ENCODE peak calls at places on chromosomes 5 and 9, in five cellular contexts. One of them, this sample, is unnamed.

GRCh38 chr9:122562134-122562760 is 9.3 kb downstream of the OR1N2 start:
- DNase-seq in endothelial cell: no peak
- DNase-seq in effector memory CD4-positive, alpha-beta T cell: no peak
- DNase-seq in T-helper 22 cell: no peak
- DNase-seq in kidney epithelial cell: no peak
- DNase-seq in this sample: no peak

GRCh38 chr9:109504689-109505088 is 6.6 kb upstream of the PTPN3 start:
- DNase-seq in endothelial cell: no peak
- DNase-seq in T-helper 22 cell: no peak
- DNase-seq in effector memory CD4-positive, alpha-beta T cell: no peak
- DNase-seq in kidney epithelial cell: no peak
- DNase-seq in this sample: no peak

GRCh38 chr5:11853140-11853539 is 51.1 kb downstream of the CTNND2 start:
- DNase-seq in T-helper 22 cell: no peak
- DNase-seq in endothelial cell: no peak
- DNase-seq in kidney epithelial cell: no peak
- DNase-seq in effector memory CD4-positive, alpha-beta T cell: no peak
- DNase-seq in this sample: no peak

GRCh38 chr9:124652203-124652992 is 118.7 kb downstream of the NR6A1 start:
- DNase-seq in kidney epithelial cell: peak; percentile 81
- DNase-seq in T-helper 22 cell: no peak
- DNase-seq in endothelial cell: no peak
- DNase-seq in effector memory CD4-positive, alpha-beta T cell: no peak
- DNase-seq in this sample: no peak

GRCh38 chr5:65481171-65481575 is 547 bp downstream of the ADAMTS6 start:
- DNase-seq in endothelial cell: no peak
- DNase-seq in effector memory CD4-positive, alpha-beta T cell: no peak
- DNase-seq in T-helper 22 cell: no peak
- DNase-seq in kidney epithelial cell: no peak
- DNase-seq in this sample: no peak

GRCh38 chr5:28310696-28311095 is 1272.3 kb upstream of the CDH9 start:
- DNase-seq in effector memory CD4-positive, alpha-beta T cell: no peak
- DNase-seq in kidney epithelial cell: no peak
- DNase-seq in T-helper 22 cell: no peak
- DNase-seq in endothelial cell: no peak
- DNase-seq in this sample: no peak

GRCh38 chr9:4422495-4422894 is 67.8 kb upstream of the SLC1A1 start:
- DNase-seq in effector memory CD4-positive, alpha-beta T cell: no peak
- DNase-seq in kidney epithelial cell: no peak
- DNase-seq in T-helper 22 cell: no peak
- DNase-seq in endothelial cell: no peak
- DNase-seq in this sample: no peak

GRCh38 chr5:17132444-17133083 is 84.9 kb upstream of the BASP1 start:
- DNase-seq in kidney epithelial cell: no peak
- DNase-seq in effector memory CD4-positive, alpha-beta T cell: no peak
- DNase-seq in T-helper 22 cell: no peak
- DNase-seq in endothelial cell: no peak
- DNase-seq in this sample: no peak

GRCh38 chr9:133956520-133957076 is 35.5 kb downstream of the VAV2 start:
- DNase-seq in effector memory CD4-positive, alpha-beta T cell: no peak
- DNase-seq in T-helper 22 cell: no peak
- DNase-seq in kidney epithelial cell: no peak
- DNase-seq in endothelial cell: peak; percentile 45
- DNase-seq in this sample: no peak

GRCh38 chr5:160792281-160792680 is 59.7 kb downstream of the ATP10B start:
- DNase-seq in kidney epithelial cell: no peak
- DNase-seq in T-helper 22 cell: no peak
- DNase-seq in effector memory CD4-positive, alpha-beta T cell: no peak
- DNase-seq in endothelial cell: no peak
- DNase-seq in this sample: no peak

GRCh38 chr5:33317271-33317670 is 123.5 kb upstream of the TARS1 start:
- DNase-seq in effector memory CD4-positive, alpha-beta T cell: no peak
- DNase-seq in endothelial cell: no peak
- DNase-seq in T-helper 22 cell: no peak
- DNase-seq in kidney epithelial cell: no peak
- DNase-seq in this sample: no peak

GRCh38 chr5:116576043-116576713 is 1.6 kb upstream of the SEMA6A start:
- DNase-seq in T-helper 22 cell: no peak
- DNase-seq in effector memory CD4-positive, alpha-beta T cell: no peak
- DNase-seq in kidney epithelial cell: no peak
- DNase-seq in endothelial cell: peak; percentile 91
- DNase-seq in this sample: peak; percentile 73

GRCh38 chr5:55176176-55176818 is 3.3 kb upstream of the CDC20B start:
- DNase-seq in endothelial cell: peak; percentile 59
- DNase-seq in kidney epithelial cell: no peak
- DNase-seq in effector memory CD4-positive, alpha-beta T cell: no peak
- DNase-seq in T-helper 22 cell: no peak
- DNase-seq in this sample: no peak

GRCh38 chr5:132947661-132948060 is 15.8 kb downstream of the AFF4 start:
- DNase-seq in kidney epithelial cell: no peak
- DNase-seq in effector memory CD4-positive, alpha-beta T cell: no peak
- DNase-seq in T-helper 22 cell: no peak
- DNase-seq in endothelial cell: no peak
- DNase-seq in this sample: no peak

GRCh38 chr9:977361-978116 is 1.1 kb downstream of the DMRT3 start:
- DNase-seq in endothelial cell: peak; percentile 37
- DNase-seq in effector memory CD4-positive, alpha-beta T cell: no peak
- DNase-seq in T-helper 22 cell: no peak
- DNase-seq in kidney epithelial cell: no peak
- DNase-seq in this sample: no peak

GRCh38 chr5:6758201-6758600 is 45.0 kb downstream of the TENT4A start:
- DNase-seq in effector memory CD4-positive, alpha-beta T cell: no peak
- DNase-seq in endothelial cell: no peak
- DNase-seq in T-helper 22 cell: no peak
- DNase-seq in kidney epithelial cell: no peak
- DNase-seq in this sample: no peak

GRCh38 chr9:129852575-129852974 is 17.3 kb downstream of the USP20 start:
- DNase-seq in endothelial cell: no peak
- DNase-seq in T-helper 22 cell: no peak
- DNase-seq in kidney epithelial cell: no peak
- DNase-seq in effector memory CD4-positive, alpha-beta T cell: no peak
- DNase-seq in this sample: no peak

GRCh38 chr9:108617661-108618060 is 238.1 kb downstream of the ACTL7B start:
- DNase-seq in kidney epithelial cell: no peak
- DNase-seq in effector memory CD4-positive, alpha-beta T cell: no peak
- DNase-seq in endothelial cell: no peak
- DNase-seq in T-helper 22 cell: no peak
- DNase-seq in this sample: no peak

GRCh38 chr9:134813841-134814240 is 66.8 kb upstream of the FCN2 start:
- DNase-seq in T-helper 22 cell: no peak
- DNase-seq in endothelial cell: no peak
- DNase-seq in effector memory CD4-positive, alpha-beta T cell: no peak
- DNase-seq in kidney epithelial cell: no peak
- DNase-seq in this sample: no peak

GRCh38 chr5:91281409-91281808 is 101.7 kb downstream of the ARRDC3 start:
- DNase-seq in endothelial cell: no peak
- DNase-seq in T-helper 22 cell: no peak
- DNase-seq in kidney epithelial cell: peak; percentile 93
- DNase-seq in effector memory CD4-positive, alpha-beta T cell: no peak
- DNase-seq in this sample: no peak

GRCh38 chr5:60210810-60211209 is 317.3 kb upstream of the PDE4D start:
- DNase-seq in kidney epithelial cell: no peak
- DNase-seq in endothelial cell: no peak
- DNase-seq in effector memory CD4-positive, alpha-beta T cell: no peak
- DNase-seq in T-helper 22 cell: no peak
- DNase-seq in this sample: no peak

GRCh38 chr5:50547303-50547702 is 106.2 kb upstream of the EMB start:
- DNase-seq in T-helper 22 cell: no peak
- DNase-seq in kidney epithelial cell: no peak
- DNase-seq in effector memory CD4-positive, alpha-beta T cell: no peak
- DNase-seq in endothelial cell: no peak
- DNase-seq in this sample: no peak

GRCh38 chr9:112041536-112042243 is 133.4 kb downstream of the SUSD1 start:
- DNase-seq in T-helper 22 cell: no peak
- DNase-seq in effector memory CD4-positive, alpha-beta T cell: no peak
- DNase-seq in kidney epithelial cell: peak; percentile 100
- DNase-seq in endothelial cell: no peak
- DNase-seq in this sample: no peak

GRCh38 chr9:87725900-87726709 is at the start of gene CTSL:
- DNase-seq in endothelial cell: peak; percentile 78
- DNase-seq in T-helper 22 cell: peak; percentile 4
- DNase-seq in kidney epithelial cell: no peak
- DNase-seq in effector memory CD4-positive, alpha-beta T cell: peak; percentile 16
- DNase-seq in this sample: peak; percentile 92

GRCh38 chr5:7398596-7399260 is 2.8 kb downstream of the ADCY2 start:
- DNase-seq in T-helper 22 cell: no peak
- DNase-seq in endothelial cell: no peak
- DNase-seq in kidney epithelial cell: no peak
- DNase-seq in effector memory CD4-positive, alpha-beta T cell: no peak
- DNase-seq in this sample: no peak

GRCh38 chr9:76591256-76591950 is 132.4 kb downstream of the GCNT1 start:
- DNase-seq in endothelial cell: no peak
- DNase-seq in T-helper 22 cell: no peak
- DNase-seq in effector memory CD4-positive, alpha-beta T cell: no peak
- DNase-seq in kidney epithelial cell: no peak
- DNase-seq in this sample: no peak

GRCh38 chr5:117486291-117486690 is 911.7 kb upstream of the SEMA6A start:
- DNase-seq in kidney epithelial cell: no peak
- DNase-seq in effector memory CD4-positive, alpha-beta T cell: no peak
- DNase-seq in endothelial cell: no peak
- DNase-seq in T-helper 22 cell: no peak
- DNase-seq in this sample: no peak

GRCh38 chr5:120789918-120790714 is 326.0 kb downstream of the PRR16 start:
- DNase-seq in kidney epithelial cell: no peak
- DNase-seq in effector memory CD4-positive, alpha-beta T cell: no peak
- DNase-seq in T-helper 22 cell: no peak
- DNase-seq in endothelial cell: no peak
- DNase-seq in this sample: no peak

GRCh38 chr9:33919276-33919897 is 102.4 kb downstream of the UBE2R2 start:
- DNase-seq in T-helper 22 cell: no peak
- DNase-seq in effector memory CD4-positive, alpha-beta T cell: no peak
- DNase-seq in endothelial cell: no peak
- DNase-seq in kidney epithelial cell: no peak
- DNase-seq in this sample: no peak

This sample was measured in hypothalamus.